ENCODE peak calls at places on chromosome 10, in six cellular contexts. X, Q, R, I, S and E are unnamed samples.

GRCh38 chr10:117546630-117547300 is 4.2 kb downstream of the EMX2 start:
- DNase-seq in X (no peak), Q (no peak), R (no peak), I (no peak), S (no peak), E (no peak)

GRCh38 chr10:34205452-34205851 is 609.6 kb downstream of the PARD3 start:
- DNase-seq in X (no peak), Q (no peak), R (no peak), I (no peak), S (no peak), E (no peak)

GRCh38 chr10:126521354-126521753 is 133.1 kb upstream of the ADAM12 start:
- DNase-seq in X (no peak), Q (no peak), R (no peak), I (peak), S (no peak), E (no peak)

GRCh38 chr10:75987610-75988009 is 556.2 kb downstream of the LRMDA start:
- DNase-seq in X (no peak), Q (no peak), R (no peak), I (peak), S (no peak), E (no peak)

GRCh38 chr10:72321248-72322029 is 33.3 kb downstream of the DNAJB12 start:
- DNase-seq in X (no peak), Q (no peak), R (no peak), I (no peak), S (no peak), E (no peak)

GRCh38 chr10:42488416-42488815 is 150.0 kb downstream of the ZNF33B start:
- DNase-seq in X (no peak), Q (peak), R (peak), I (no peak), S (no peak), E (no peak)

GRCh38 chr10:7312179-7312857 is 98.5 kb downstream of the SFMBT2 start:
- DNase-seq in X (no peak), Q (peak), R (no peak), I (peak), S (no peak), E (no peak)

GRCh38 chr10:103582331-103583123 is 89.0 kb downstream of the NEURL1 start:
- DNase-seq in X (no peak), Q (no peak), R (peak), I (peak), S (no peak), E (no peak)

DNA sequence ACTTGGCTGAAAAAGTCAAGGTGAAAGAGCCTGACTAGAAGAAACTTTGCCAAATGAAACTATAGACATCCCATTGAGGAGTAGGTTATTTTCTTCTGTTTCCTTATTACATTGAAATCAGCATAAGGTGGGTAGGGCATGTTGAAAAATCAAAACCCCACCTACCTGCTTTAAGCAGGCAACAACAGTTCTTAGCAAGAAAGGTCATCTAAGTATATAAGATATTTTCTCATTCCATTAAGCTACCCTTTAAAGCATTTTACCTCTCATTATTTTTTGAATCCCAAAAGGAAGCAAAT is 30.8 kb downstream of the ACADSB start:
- DNase-seq in X (no peak), Q (no peak), R (no peak), I (no peak), S (no peak), E (no peak)
- H3K27ac ChIP-seq in X (no peak), Q (no peak), R (no peak), I (no peak), S (no peak), E (no peak)

GRCh38 chr10:132452651-132453469 is 55.9 kb downstream of the PWWP2B start:
- DNase-seq in X (peak), Q (peak), R (peak), I (peak), S (no peak), E (peak)
- H4K91ac ChIP-seq in X (no peak), Q (no peak), R (peak), I (peak), S (peak), E (no peak)

DNA sequence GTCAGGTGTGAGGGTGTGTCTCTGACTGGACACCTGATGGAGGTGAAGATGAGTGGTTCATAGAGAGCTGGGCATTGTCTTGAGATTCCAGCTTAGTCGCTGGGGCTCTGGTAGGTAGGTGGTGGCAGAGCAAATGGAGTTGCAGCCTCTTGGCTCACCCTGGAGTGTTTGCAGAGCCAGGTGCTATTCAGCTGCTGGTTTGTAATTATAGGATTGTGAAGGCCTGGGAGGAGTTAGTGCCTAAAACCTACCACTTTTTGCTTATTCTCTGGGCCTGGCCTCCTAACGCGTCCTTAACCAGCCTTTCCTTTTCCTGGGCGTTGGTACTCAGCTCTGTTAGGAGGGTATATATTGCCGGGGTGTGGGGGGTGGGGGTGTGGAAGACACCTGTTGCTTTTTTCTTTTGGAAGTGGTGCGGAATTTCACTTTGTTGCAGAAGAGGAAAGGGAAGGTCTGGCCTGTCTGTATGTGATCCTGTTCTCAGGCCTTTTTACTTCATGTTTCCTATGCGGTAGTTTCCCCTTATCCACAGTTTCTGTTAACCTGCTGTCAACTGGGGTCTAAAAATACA is 3.2 kb downstream of the PPRC1 start:
- DNase-seq in X (no peak), Q (no peak), R (no peak), I (no peak), S (no peak), E (no peak)
- H3K27ac ChIP-seq in X (no peak), Q (no peak), R (no peak), I (no peak), S (no peak), E (no peak)

GRCh38 chr10:85464336-85464735 is 902.3 kb downstream of the GRID1 start:
- DNase-seq in X (no peak), Q (no peak), R (peak), I (no peak), S (no peak), E (no peak)
- H4K91ac ChIP-seq in X (no peak), Q (no peak), R (no peak), I (no peak), S (no peak), E (no peak)

GRCh38 chr10:18195060-18195799 is 55.0 kb downstream of the CACNB2 start:
- DNase-seq in X (no peak), Q (peak), R (no peak), I (peak), S (no peak), E (no peak)
- H3K27ac ChIP-seq in X (no peak), Q (peak), R (no peak), I (no peak), S (no peak), E (no peak)

DNA sequence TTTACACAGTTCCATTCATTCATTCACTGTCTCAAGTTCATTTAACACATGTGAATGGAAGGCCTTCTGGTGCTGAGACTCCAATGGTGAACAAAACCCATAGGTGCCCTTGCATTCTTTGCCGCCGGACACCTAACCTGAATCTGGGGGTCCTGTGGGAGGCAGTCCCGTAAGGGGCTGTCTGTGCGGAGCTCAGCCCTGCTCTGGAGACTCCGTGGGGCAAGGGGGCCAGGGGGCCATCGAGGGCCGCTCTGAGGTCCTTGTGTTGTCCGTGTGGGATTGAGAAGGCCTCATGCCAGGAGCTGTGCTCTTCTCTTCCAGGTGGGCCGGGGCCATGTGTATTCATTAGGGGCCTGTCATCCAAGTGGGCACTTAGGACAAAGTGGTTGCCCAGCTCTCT is 15.3 kb downstream of the PTPRE start:
- DNase-seq in X (no peak), Q (no peak), R (no peak), I (no peak), S (no peak), E (no peak)
- H4K91ac ChIP-seq in X (no peak), Q (no peak), R (peak), I (peak), S (no peak), E (no peak)